ENCODE peak calls at places on chromosomes 2 and 18, in four cellular contexts. I is epithelial cell of esophagus; A is activated effector memory CD4-positive, alpha-beta T cell treated with anti-CD3 and anti-CD28 coated beads, Interleukin-2, amount 50 U/mL, for 16 hours; G is Ammon's horn. Y is an unnamed sample.

GRCh38 chr2:130837175-130837810 is 579 bp downstream of the ARHGEF4 start:
- DNase-seq in G (no peak), A (no peak), I (no peak), Y (no peak)

GRCh38 chr2:159710601-159711180 is 1.6 kb upstream of the MARCHF7 start:
- DNase-seq in I (peak; percentile 21), G (no peak), A (no peak), Y (no peak)

GRCh38 chr2:33107690-33108482 is 161.1 kb downstream of the LTBP1 start:
- DNase-seq in I (no peak), G (no peak), A (no peak), Y (no peak)

GRCh38 chr2:14567561-14567960 is 65.0 kb upstream of the LRATD1 start:
- DNase-seq in G (no peak), I (peak; percentile 37), A (no peak), Y (no peak)

GRCh38 chr18:22477222-22477621 is 59.5 kb upstream of the CTAGE1 start:
- DNase-seq in G (no peak), I (no peak), A (no peak), Y (no peak)

GRCh38 chr2:208565690-208566421 is 159.3 kb downstream of the PTH2R start:
- DNase-seq in A (no peak), I (no peak), G (no peak), Y (no peak)

GRCh38 chr18:76913583-76913982 is 91.2 kb downstream of the ZNF236 start:
- DNase-seq in G (no peak), I (no peak), A (no peak), Y (no peak)

GRCh38 chr2:161243312-161243711 is 64.9 kb upstream of the PSMD14 start:
- DNase-seq in G (no peak), I (no peak), A (no peak), Y (no peak)

GRCh38 chr2:66457545-66457944 is 22.6 kb downstream of the MEIS1 start:
- DNase-seq in I (no peak), G (no peak), A (no peak), Y (no peak)

GRCh38 chr2:162301151-162301804 is 17.2 kb downstream of the IFIH1 start:
- DNase-seq in G (peak; percentile 80), A (peak; percentile 85), I (peak; percentile 74), Y (no peak)

GRCh38 chr2:239807568-239807967 is 217.6 kb downstream of the NDUFA10 start:
- DNase-seq in G (no peak), I (no peak), A (no peak), Y (peak; percentile 45)

GRCh38 chr2:148362144-148362796 is 282.3 kb upstream of the EPC2 start:
- DNase-seq in A (no peak), I (no peak), G (no peak), Y (peak; percentile 34)

GRCh38 chr2:207130958-207131521 is 34.7 kb downstream of the KLF7 start:
- DNase-seq in A (no peak), I (no peak), G (no peak), Y (no peak)

GRCh38 chr2:95004702-95005101 is 20.8 kb upstream of the MAL start:
- DNase-seq in I (no peak), G (no peak), A (peak; percentile 47), Y (no peak)

GRCh38 chr2:227460079-227460485 is 11.9 kb upstream of the AGFG1 start:
- DNase-seq in I (no peak), G (no peak), A (peak; percentile 87), Y (no peak)

GRCh38 chr18:5868218-5868904 is 27.0 kb downstream of the TMEM200C start:
- DNase-seq in G (peak; percentile 85), A (no peak), I (peak; percentile 68), Y (no peak)

GRCh38 chr18:77000527-77000926 is 132.1 kb downstream of the MBP start:
- DNase-seq in A (peak; percentile 81), I (peak; percentile 48), G (peak; percentile 78), Y (peak; percentile 75)

GRCh38 chr2:55391615-55392242 is 27.9 kb downstream of the CCDC88A start:
- DNase-seq in G (no peak), A (no peak), I (no peak), Y (no peak)

GRCh38 chr2:173205375-173205774 is 129.7 kb downstream of the MAP3K20 start:
- DNase-seq in G (peak; percentile 79), I (no peak), A (no peak), Y (peak; percentile 97)

GRCh38 chr2:62705859-62706720 is 577 bp downstream of the EHBP1 start:
- DNase-seq in G (peak; percentile 75), I (peak; percentile 32), A (peak; percentile 79), Y (peak; percentile 89)

GRCh38 chr2:33498291-33498956 is 22.0 kb downstream of the RASGRP3 start:
- DNase-seq in I (no peak), A (no peak), G (peak; percentile 63), Y (no peak)

GRCh38 chr18:13237641-13238040 is 19.1 kb downstream of the LDLRAD4 start:
- DNase-seq in G (no peak), I (no peak), A (peak; percentile 21), Y (no peak)

GRCh38 chr2:48007699-48008268 is 101.5 kb upstream of the FBXO11 start:
- DNase-seq in G (no peak), I (no peak), A (no peak), Y (no peak)

GRCh38 chr2:101120124-101120996 is 30.8 kb downstream of the TBC1D8 start:
- DNase-seq in A (no peak), I (peak; percentile 87), G (no peak), Y (peak; percentile 84)

GRCh38 chr2:120777787-120778186 is 42.1 kb downstream of the GLI2 start:
- DNase-seq in A (no peak), I (no peak), G (no peak), Y (no peak)

GRCh38 chr2:28684142-28684858 is 67.3 kb upstream of the PPP1CB start:
- DNase-seq in G (no peak), I (no peak), A (no peak), Y (no peak)

GRCh38 chr18:44988821-44989587 is 308.3 kb downstream of the SETBP1 start:
- DNase-seq in I (peak; percentile 36), G (no peak), A (no peak), Y (no peak)

GRCh38 chr18:37452697-37453385 is 112.8 kb downstream of the CELF4 start:
- DNase-seq in A (no peak), G (no peak), I (no peak), Y (no peak)

GRCh38 chr2:64330691-64331429 is 123.1 kb upstream of the LGALSL start:
- DNase-seq in G (peak; percentile 93), A (peak; percentile 90), I (peak; percentile 88), Y (peak; percentile 91)

GRCh38 chr2:79219383-79219988 is 59.9 kb upstream of the REG3A start:
- DNase-seq in A (no peak), G (peak; percentile 74), I (peak; percentile 64), Y (no peak)

GRCh38 chr2:240733803-240734495 is 42.3 kb downstream of the AQP12A start:
- DNase-seq in G (no peak), I (no peak), A (peak; percentile 68), Y (no peak)

GRCh38 chr2:53911434-53912189 is 51.8 kb upstream of the GPR75 start:
- DNase-seq in A (no peak), I (no peak), G (no peak), Y (no peak)

GRCh38 chr18:36580266-36580665 is 248.5 kb downstream of the TPGS2 start:
- DNase-seq in A (no peak), G (peak; percentile 31), I (peak; percentile 54), Y (peak; percentile 76)

GRCh38 chr2:43165378-43166025 is 60.9 kb downstream of the ZFP36L2 start:
- DNase-seq in G (no peak), A (no peak), I (no peak), Y (no peak)

GRCh38 chr2:189802396-189802912 is 18.2 kb downstream of the PMS1 start:
- DNase-seq in A (no peak), I (peak; percentile 61), G (no peak), Y (no peak)

GRCh38 chr2:207935991-207936370 is 89.3 kb downstream of the PLEKHM3 start:
- DNase-seq in G (no peak), A (no peak), I (no peak), Y (no peak)

GRCh38 chr2:85255456-85255812 is 72.4 kb downstream of the TGOLN2 start:
- DNase-seq in A (no peak), G (no peak), I (no peak), Y (no peak)

Y was measured in sigmoid colon.